ENCODE peak calls at places on chromosomes 16 and 17, in nine cellular contexts. F, E, N, Q, O, H, L, I and T are unnamed samples.

GRCh38 chr17:9241371-9241712 is 220.0 kb downstream of the NTN1 start:
- DNase-seq in H (no peak), E (no peak), F (no peak), I (no peak), L (no peak), Q (peak), N (no peak), O (no peak), T (no peak)

GRCh38 chr17:52536466-52536865 is 378.0 kb upstream of the CA10 start:
- DNase-seq in H (no peak), Q (peak), L (no peak), F (no peak), I (no peak), E (no peak), O (no peak), N (no peak), T (no peak)

GRCh38 chr16:67865318-67865717 is 7.5 kb upstream of the EDC4 start:
- DNase-seq in F (no peak), I (no peak), Q (no peak), N (no peak), L (no peak), H (peak), E (no peak), O (peak), T (no peak)

GRCh38 chr16:89198417-89199240 is 1.7 kb downstream of the SLC22A31 start:
- DNase-seq in F (no peak), E (peak), L (no peak), O (no peak), H (no peak), Q (no peak), N (no peak), I (peak), T (no peak)

GRCh38 chr17:54903375-54903774 is 2.7 kb downstream of the TOM1L1 start:
- DNase-seq in F (no peak), H (no peak), O (no peak), I (peak), N (no peak), Q (peak), E (no peak), L (no peak), T (peak)

GRCh38 chr16:86865866-86866675 is 287.7 kb downstream of the FOXL1 start:
- DNase-seq in N (no peak), O (no peak), F (no peak), E (peak), I (no peak), L (no peak), H (no peak), Q (peak), T (no peak)

GRCh38 chr17:29176500-29177351 is 3.5 kb downstream of the MYO18A start:
- DNase-seq in N (no peak), H (peak), E (peak), O (peak), F (peak), I (peak), Q (peak), L (no peak), T (no peak)

GRCh38 chr16:84175351-84176081 is 11.3 kb downstream of the TAF1C start:
- DNase-seq in O (peak), F (peak), Q (no peak), N (peak), H (peak), I (peak), L (no peak), E (peak), T (no peak)

GRCh38 chr17:604719-605118 is 109.9 kb downstream of the VPS53 start:
- DNase-seq in N (no peak), H (peak), L (no peak), Q (no peak), E (no peak), O (no peak), I (no peak), F (no peak), T (no peak)

GRCh38 chr17:8877984-8878383 is 10.5 kb upstream of the PIK3R6 start:
- DNase-seq in I (no peak), N (no peak), H (no peak), O (no peak), F (no peak), Q (no peak), E (peak), L (no peak), T (no peak)

GRCh38 chr17:41705271-41705991 is 6.7 kb upstream of the GAST start:
- DNase-seq in I (no peak), F (peak), Q (no peak), N (no peak), H (no peak), E (no peak), O (no peak), L (no peak), T (no peak)

GRCh38 chr16:1790611-1791255 is 2.8 kb downstream of the IGFALS start:
- DNase-seq in F (no peak), H (peak), Q (no peak), N (no peak), I (no peak), E (peak), O (no peak), L (no peak), T (no peak)

GRCh38 chr16:24729967-24730815 is 740 bp downstream of the TNRC6A start:
- DNase-seq in H (peak), E (no peak), O (peak), Q (peak), L (no peak), I (peak), N (peak), F (peak), T (no peak)

GRCh38 chr17:81049973-81050551 is 15.1 kb downstream of the BAIAP2 start:
- DNase-seq in F (no peak), O (peak), N (no peak), E (no peak), H (no peak), Q (peak), I (no peak), L (no peak), T (peak)

GRCh38 chr17:14359251-14359939 is 58.5 kb downstream of the HS3ST3B1 start:
- DNase-seq in F (no peak), H (no peak), Q (no peak), N (peak), L (no peak), O (peak), E (peak), I (no peak), T (no peak)

GRCh38 chr17:45334701-45335677 is 18.2 kb upstream of the MAP3K14 start:
- DNase-seq in Q (no peak), L (no peak), H (no peak), I (no peak), O (no peak), F (no peak), E (no peak), N (peak), T (no peak)

GRCh38 chr17:30372755-30373154 is 6.0 kb upstream of the CPD start:
- DNase-seq in H (no peak), Q (no peak), E (no peak), F (no peak), I (no peak), O (no peak), L (no peak), N (no peak), T (peak)

GRCh38 chr17:74407384-74407783 is 24.5 kb upstream of the GPRC5C start:
- DNase-seq in Q (no peak), I (peak), N (no peak), L (no peak), E (no peak), H (no peak), F (no peak), O (no peak), T (no peak)

GRCh38 chr17:56203430-56203829 is 50.2 kb downstream of the ANKFN1 start:
- DNase-seq in I (no peak), N (no peak), E (no peak), L (no peak), H (no peak), Q (no peak), F (no peak), O (peak), T (no peak)

GRCh38 chr17:81164464-81165245 is 652 bp upstream of the PVALEF start:
- DNase-seq in Q (no peak), F (no peak), O (no peak), H (no peak), N (no peak), E (no peak), L (no peak), I (peak), T (no peak)

GRCh38 chr16:77789085-77789611 is 784 bp downstream of the VAT1L start:
- DNase-seq in H (no peak), F (no peak), I (no peak), E (no peak), Q (no peak), L (no peak), N (no peak), O (no peak), T (no peak)

GRCh38 chr17:2904135-2904534 is 107.9 kb downstream of the RAP1GAP2 start:
- DNase-seq in Q (peak), I (peak), H (no peak), N (no peak), F (no peak), E (no peak), L (peak), O (no peak), T (no peak)

GRCh38 chr16:16191493-16192167 is 31.7 kb downstream of the ABCC6 start:
- DNase-seq in L (no peak), F (no peak), E (no peak), Q (no peak), H (peak), I (no peak), O (no peak), N (no peak), T (no peak)

GRCh38 chr16:79362312-79362970 is 238.1 kb downstream of the MAF start:
- DNase-seq in L (no peak), Q (no peak), N (no peak), F (no peak), H (no peak), O (no peak), E (no peak), I (no peak), T (no peak)

GRCh38 chr17:56131431-56131830 is 21.8 kb upstream of the ANKFN1 start:
- DNase-seq in F (no peak), E (no peak), O (no peak), Q (no peak), I (no peak), H (no peak), N (no peak), L (no peak), T (no peak)

GRCh38 chr17:4566785-4567184 is 6.4 kb upstream of the GGT6 start:
- DNase-seq in E (peak), N (no peak), F (peak), O (peak), Q (no peak), L (no peak), H (peak), I (no peak), T (no peak)

GRCh38 chr16:9372934-9373890 is 281.8 kb downstream of the HAPSTR1 start:
- DNase-seq in N (no peak), Q (no peak), E (no peak), F (no peak), L (no peak), I (no peak), H (peak), O (no peak), T (no peak)

GRCh38 chr17:55859518-55859917 is 108.7 kb downstream of the PCTP start:
- DNase-seq in H (no peak), F (no peak), O (no peak), Q (no peak), I (no peak), N (no peak), E (no peak), L (no peak), T (no peak)

GRCh38 chr16:62978451-62978850 is 942.2 kb upstream of the CDH8 start:
- DNase-seq in H (no peak), I (no peak), O (no peak), N (no peak), E (no peak), L (no peak), F (no peak), Q (no peak), T (no peak)

GRCh38 chr16:471353-472198 is 46.1 kb downstream of the RAB11FIP3 start:
- DNase-seq in F (peak), H (no peak), Q (peak), O (no peak), L (no peak), N (no peak), E (no peak), I (no peak), T (peak)

GRCh38 chr16:72468582-72468981 is 296.6 kb upstream of the PMFBP1 start:
- DNase-seq in Q (no peak), F (no peak), I (no peak), L (no peak), N (no peak), E (no peak), O (no peak), H (no peak), T (no peak)

GRCh38 chr17:2903193-2903974 is 107.1 kb downstream of the RAP1GAP2 start:
- DNase-seq in O (no peak), I (peak), H (no peak), N (no peak), E (no peak), F (no peak), Q (no peak), L (no peak), T (no peak)

GRCh38 chr16:25587783-25588182 is 104.0 kb upstream of the HS3ST4 start:
- DNase-seq in O (no peak), H (no peak), Q (no peak), N (no peak), E (no peak), L (no peak), I (no peak), F (no peak), T (no peak)

GRCh38 chr16:30355954-30356308 is 823 bp upstream of the CD2BP2 start:
- DNase-seq in F (no peak), Q (no peak), N (no peak), E (peak), I (no peak), O (no peak), L (no peak), H (no peak), T (no peak)
- TF ChIP-seq CTCF in F (no peak), Q (no peak), N (no peak), E (no peak), I (no peak), O (no peak), L (no peak), H (no peak), T (no peak)

GRCh38 chr17:31596382-31597323 is 205.2 kb downstream of the RAB11FIP4 start:
- DNase-seq in O (peak), F (no peak), Q (peak), H (peak), N (no peak), L (peak), E (peak), I (no peak), T (peak)
- TF ChIP-seq CTCF in O (no peak), F (no peak), Q (no peak), H (no peak), N (no peak), L (peak), E (no peak), I (no peak), T (no peak)

GRCh38 chr16:49855280-49855821 is 561 bp downstream of the ZNF423 start:
- DNase-seq in Q (peak), N (peak), O (peak), F (peak), E (peak), I (peak), L (no peak), H (peak), T (no peak)

GRCh38 chr16:49855822-49856740 is at the start of gene ZNF423:
- DNase-seq in L (no peak), I (peak), N (no peak), H (peak), Q (no peak), F (peak), O (peak), E (no peak), T (no peak)

GRCh38 chr16:49857423-49858181 is 1.7 kb upstream of the ZNF423 start:
- DNase-seq in L (no peak), H (peak), O (peak), E (peak), Q (peak), F (peak), N (peak), I (peak), T (no peak)

GRCh38 chr16:49858200-49859129 is 2.6 kb upstream of the ZNF423 start:
- DNase-seq in N (no peak), E (no peak), H (peak), I (peak), Q (peak), L (no peak), O (peak), F (peak), T (no peak)

GRCh38 chr16:49856741-49857330 is 924 bp upstream of the ZNF423 start:
- DNase-seq in E (peak), F (peak), L (no peak), O (peak), I (peak), N (no peak), H (peak), Q (peak), T (no peak)
- TF ChIP-seq CTCF in E (no peak), F (no peak), L (peak), O (peak), I (no peak), N (no peak), H (no peak), Q (no peak), T (peak)

GRCh38 chr17:51430581-51430980 is 170.2 kb downstream of the UTP18 start:
- DNase-seq in L (no peak), E (no peak), N (no peak), H (no peak), Q (no peak), F (no peak), I (no peak), O (no peak), T (no peak)

GRCh38 chr17:51434434-51435170 is 174.3 kb downstream of the UTP18 start:
- DNase-seq in I (no peak), O (no peak), F (no peak), N (no peak), Q (no peak), E (no peak), H (no peak), L (no peak), T (no peak)

GRCh38 chr17:51439395-51440229 is 179.3 kb downstream of the UTP18 start:
- DNase-seq in I (no peak), E (no peak), L (no peak), Q (no peak), H (peak), N (no peak), O (no peak), F (no peak), T (no peak)

GRCh38 chr17:51435171-51435552 is 174.8 kb downstream of the UTP18 start:
- DNase-seq in H (no peak), O (no peak), E (no peak), Q (no peak), I (no peak), N (no peak), L (no peak), F (no peak), T (no peak)

DNA sequence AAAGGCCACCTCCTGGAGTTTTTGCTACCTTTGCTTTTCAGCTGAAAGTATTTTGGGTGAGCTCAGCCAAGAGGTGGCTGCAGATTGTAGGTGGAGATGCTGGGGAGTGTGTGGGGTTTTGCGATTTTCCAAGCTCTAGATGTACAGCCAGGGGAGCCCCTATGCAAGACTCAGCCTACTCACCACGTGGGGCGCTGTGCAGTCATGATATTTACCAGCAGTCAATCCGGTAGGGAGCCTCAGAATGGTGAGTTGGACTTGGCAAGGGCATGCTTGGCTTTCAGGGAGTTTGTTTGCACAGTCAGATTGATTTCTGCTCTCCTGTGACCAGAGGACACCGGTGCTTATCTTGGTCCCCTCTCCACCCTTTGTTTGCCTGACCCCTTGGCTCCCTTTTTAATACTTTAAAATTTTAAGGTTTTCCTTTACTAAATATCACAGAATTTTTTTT is 175.3 kb downstream of the UTP18 start:
- DNase-seq in L (no peak), E (no peak), Q (peak), F (peak), O (peak), H (peak), N (no peak), I (peak), T (no peak)
- TF ChIP-seq CTCF in L (peak), E (no peak), Q (peak), F (peak), O (peak), H (peak), N (no peak), I (no peak), T (peak)

GRCh38 chr17:66290097-66290722 is 12.2 kb upstream of the PRKCA start:
- DNase-seq in I (no peak), N (no peak), E (no peak), Q (no peak), H (no peak), O (peak), F (no peak), L (no peak), T (no peak)
- TF ChIP-seq CTCF in I (no peak), N (no peak), E (no peak), Q (peak), H (no peak), O (peak), F (peak), L (no peak), T (peak)